ENCODE peak calls at places on chromosomes 13 and 19, in four cellular contexts. S is psoas muscle, Y is ovary, L is upper lobe of right lung. B is an unnamed sample. For H3K4me1, the result is how much of the 10 kb centered on the place peaks cover.

GRCh38 chr13:49400755-49401659 is 42.9 kb downstream of the CAB39L start:
- DNase-seq in S (no peak), Y (no peak), L (no peak), B (peak)

GRCh38 chr19:3479177-3479818 is 1.0 kb downstream of the SMIM24 start:
- DNase-seq in S (no peak), Y (no peak), L (no peak), B (no peak)

GRCh38 chr19:11797491-11797890 is 832 bp upstream of the ZNF491 start:
- DNase-seq in S (peak), Y (peak), L (peak), B (peak)

GRCh38 chr13:42219051-42219450 is 52.9 kb upstream of the AKAP11 start:
- DNase-seq in S (no peak), Y (no peak), L (no peak), B (no peak)

GRCh38 chr19:7926021-7926726 is at the start of gene CTXN1:
- DNase-seq in S (peak), Y (peak), L (peak), B (no peak)

GRCh38 chr13:45811891-45812583 is 39.5 kb downstream of the SIAH3 start:
- DNase-seq in S (no peak), Y (no peak), L (no peak), B (no peak)

GRCh38 chr13:81639984-81640582 is 1299.2 kb upstream of the SPRY2 start:
- DNase-seq in S (no peak), Y (no peak), L (no peak), B (no peak)

GRCh38 chr19:49430678-49431329 is 5.6 kb downstream of the GFY start:
- DNase-seq in S (no peak), Y (no peak), L (no peak), B (no peak)

GRCh38 chr13:109869312-109870237 is 83.2 kb upstream of the IRS2 start:
- DNase-seq in S (peak), Y (peak), L (peak), B (peak)

GRCh38 chr13:101706651-101707050 is 254.2 kb downstream of the ITGBL1 start:
- DNase-seq in S (peak), Y (no peak), L (no peak), B (no peak)

GRCh38 chr13:48246097-48246496 is 13.1 kb downstream of the ITM2B start:
- DNase-seq in S (no peak), Y (no peak), L (no peak), B (no peak)

GRCh38 chr19:23281663-23282276 is 31.6 kb upstream of the ZNF724 start:
- DNase-seq in S (no peak), Y (no peak), L (no peak), B (no peak)

GRCh38 chr13:45143346-45143751 is 23.0 kb downstream of the GTF2F2 start:
- DNase-seq in S (no peak), Y (no peak), L (no peak), B (no peak)

GRCh38 chr13:43057653-43058317 is 34.4 kb downstream of the DNAJC15 start:
- DNase-seq in S (no peak), Y (no peak), L (no peak), B (peak)

GRCh38 chr13:31722684-31723083 is 16.6 kb upstream of the RXFP2 start:
- DNase-seq in S (no peak), Y (no peak), L (no peak), B (no peak)

GRCh38 chr19:51686171-51686570 is 7.0 kb upstream of the SPACA6 start:
- DNase-seq in S (no peak), Y (no peak), L (no peak), B (no peak)

GRCh38 chr19:44747739-44748425 is 626 bp upstream of the BCL3 start:
- DNase-seq in S (peak), Y (peak), L (peak), B (peak)
- H3K4me1 ChIP-seq in S (under half), Y (under half), L (half or more), B (half or more)

DNA sequence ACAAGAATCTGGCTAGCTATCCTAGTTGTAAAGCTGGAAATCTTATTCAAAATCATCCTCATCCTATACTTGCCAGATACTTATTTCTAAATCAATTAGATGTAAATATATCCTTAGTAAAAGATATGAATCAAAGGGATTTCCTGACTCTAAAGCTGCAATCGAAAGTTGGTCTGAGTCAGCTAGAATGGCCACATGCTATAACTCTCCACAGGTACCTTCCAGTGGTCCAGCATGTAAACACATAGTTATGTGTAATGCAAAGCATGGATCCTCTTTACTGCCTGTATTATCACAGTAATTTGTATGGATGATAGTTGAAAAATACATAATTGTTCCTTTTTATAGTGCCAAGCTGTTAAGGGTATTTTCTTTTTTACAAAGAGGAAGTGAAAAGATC is 27.4 kb downstream of the SLITRK6 start:
- DNase-seq in S (no peak), Y (no peak), L (no peak), B (no peak)
- H3K27ac ChIP-seq in S (no peak), Y (no peak), L (no peak), B (no peak)

GRCh38 chr13:98275711-98276171 is 98.7 kb upstream of the RNF113B start:
- DNase-seq in S (no peak), Y (no peak), L (no peak), B (no peak)

GRCh38 chr13:98278068-98278619 is 101.1 kb upstream of the RNF113B start:
- DNase-seq in S (no peak), Y (no peak), L (no peak), B (no peak)

GRCh38 chr13:98274921-98275487 is 97.9 kb upstream of the RNF113B start:
- DNase-seq in S (no peak), Y (no peak), L (no peak), B (no peak)

GRCh38 chr13:98273824-98274786 is 97.0 kb upstream of the RNF113B start:
- DNase-seq in S (no peak), Y (no peak), L (no peak), B (no peak)

GRCh38 chr13:98276486-98276885 is 99.4 kb upstream of the RNF113B start:
- DNase-seq in S (no peak), Y (no peak), L (no peak), B (no peak)
- H3K4me1 ChIP-seq in S (under half), Y (under half), L (under half), B (under half)

GRCh38 chr13:99282264-99283231 is 24.4 kb upstream of the GPR18 start:
- DNase-seq in S (no peak), Y (no peak), L (no peak), B (no peak)
- H3K27ac ChIP-seq in S (peak), Y (no peak), L (peak), B (peak)

GRCh38 chr19:1237027-1237659 is 662 bp downstream of the CBARP start:
- DNase-seq in S (no peak), Y (peak), L (no peak), B (no peak)

GRCh38 chr19:1236566-1236965 is 1.2 kb downstream of the CBARP start:
- DNase-seq in S (no peak), Y (no peak), L (no peak), B (no peak)

GRCh38 chr19:1234041-1234669 is 3.6 kb downstream of the CBARP start:
- DNase-seq in S (no peak), Y (no peak), L (no peak), B (no peak)

GRCh38 chr19:1234670-1235380 is 3.0 kb downstream of the CBARP start:
- DNase-seq in S (no peak), Y (no peak), L (no peak), B (no peak)

DNA sequence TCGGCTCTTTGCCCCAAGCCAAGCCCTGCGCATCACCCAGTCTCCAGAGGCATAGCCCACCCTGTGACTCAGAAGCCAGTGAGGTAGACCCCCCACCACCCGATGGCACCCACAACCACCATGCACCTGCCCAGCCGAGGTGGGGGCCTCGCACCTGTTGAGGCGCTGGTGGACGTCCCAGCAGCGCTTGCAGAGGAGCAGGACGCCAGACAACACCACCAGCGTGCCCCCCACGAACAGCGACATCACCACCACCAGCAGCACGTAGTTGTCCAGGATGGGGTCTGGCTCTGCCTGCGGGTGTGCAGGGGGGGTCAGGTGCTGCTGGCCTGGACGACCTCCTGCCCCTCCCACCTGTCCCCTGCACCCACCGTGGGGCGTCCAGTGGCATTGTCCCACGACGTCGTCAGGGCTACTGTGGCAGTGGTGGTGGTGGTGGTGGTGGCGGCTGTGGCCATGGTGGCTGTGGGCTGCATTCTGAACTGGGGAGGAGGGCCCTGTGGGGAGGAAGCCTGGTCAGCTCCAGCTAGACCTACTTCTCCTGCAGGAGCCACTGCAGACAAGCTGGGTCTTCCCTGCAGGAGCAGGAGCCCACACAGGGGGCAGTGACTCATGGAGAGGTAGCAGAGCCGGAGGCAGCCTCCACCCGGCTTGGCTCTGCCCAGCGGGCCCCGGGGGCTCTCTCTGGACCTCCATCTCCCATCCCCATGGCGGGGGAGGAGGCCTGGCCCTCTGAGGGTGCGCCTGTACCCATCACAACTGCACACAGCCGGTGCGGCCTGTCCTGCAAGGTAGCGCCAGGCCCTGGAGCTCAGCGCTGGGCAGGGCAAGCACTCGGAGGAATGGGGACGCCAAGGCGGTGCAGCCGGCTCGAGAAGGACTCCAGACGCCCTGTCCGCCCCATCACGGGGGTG is 1.9 kb downstream of the CBARP start:
- DNase-seq in S (no peak), Y (no peak), L (no peak), B (no peak)
- H3K4me1 ChIP-seq in S (under half), Y (under half), L (under half), B (under half)

GRCh38 chr19:6580313-6580712 is 10.6 kb downstream of the CD70 start:
- DNase-seq in S (no peak), Y (no peak), L (no peak), B (no peak)
- H3K27ac ChIP-seq in S (no peak), Y (no peak), L (no peak), B (no peak)

DNA sequence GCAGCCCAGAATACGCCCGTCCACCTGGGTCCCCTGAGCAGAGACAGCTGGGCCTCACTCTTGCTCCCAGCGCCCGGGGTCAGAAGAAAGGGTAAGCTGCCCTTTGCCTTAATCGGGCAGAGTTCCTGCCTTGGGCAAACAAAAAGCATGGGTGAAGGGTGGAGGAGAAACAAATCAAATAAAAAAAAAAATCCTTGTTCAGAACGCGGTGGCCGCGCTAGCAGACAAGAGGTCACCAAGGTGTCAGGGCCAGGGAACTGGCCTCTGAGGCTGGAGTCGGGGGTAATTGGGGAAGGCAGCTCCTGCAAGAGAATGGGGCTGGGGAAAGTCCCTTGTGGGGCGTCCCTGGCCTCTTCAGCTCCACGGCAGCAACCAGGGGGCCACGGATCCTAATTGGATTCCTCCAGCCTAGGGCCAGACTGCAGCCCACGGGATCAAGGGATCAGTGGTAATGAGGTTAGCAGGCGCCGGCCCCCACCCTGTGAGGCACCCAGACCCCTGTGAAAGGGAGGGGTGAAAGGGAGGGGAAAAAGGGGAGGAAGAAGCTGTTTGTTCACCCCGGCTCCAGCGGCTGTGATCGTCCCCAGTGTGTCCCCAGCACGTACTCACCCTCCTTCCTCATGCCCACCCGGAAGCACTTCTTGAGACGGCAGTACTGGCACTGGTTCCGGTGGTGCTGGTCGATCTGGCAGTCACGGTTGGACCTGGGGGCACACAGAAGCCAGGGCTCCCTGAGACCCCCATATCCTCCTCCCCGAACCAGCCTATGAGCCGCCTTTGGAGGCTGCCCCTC is 5.5 kb downstream of the NR2F6 start:
- DNase-seq in S (no peak), Y (no peak), L (no peak), B (no peak)
- H3K4me1 ChIP-seq in S (under half), Y (under half), L (under half), B (under half)

GRCh38 chr13:99217461-99218101 is 16.9 kb downstream of the UBAC2 start:
- DNase-seq in S (no peak), Y (no peak), L (no peak), B (no peak)

GRCh38 chr13:99215466-99215865 is 14.8 kb downstream of the UBAC2 start:
- DNase-seq in S (no peak), Y (no peak), L (no peak), B (no peak)

GRCh38 chr13:99214232-99214631 is 13.6 kb downstream of the UBAC2 start:
- DNase-seq in S (no peak), Y (no peak), L (no peak), B (no peak)

GRCh38 chr13:99211421-99212035 is 10.9 kb downstream of the UBAC2 start:
- DNase-seq in S (no peak), Y (no peak), L (no peak), B (no peak)

GRCh38 chr13:99214691-99215090 is 14.0 kb downstream of the UBAC2 start:
- DNase-seq in S (no peak), Y (no peak), L (no peak), B (no peak)
- H3K27ac ChIP-seq in S (peak), Y (no peak), L (no peak), B (peak)